ENCODE peak calls at places on chromosome 22, in six cellular contexts. One of them, this sample, is unnamed.
A peak's percentile ranks its signal among the peaks of the same experiment; 100 is the strongest.

GRCh38 chr22:20024225-20025087 is 3.5 kb downstream of the TANGO2 start:
- DNase-seq in dorsolateral prefrontal cortex: peak; percentile 22
- DNase-seq in activated CD8-positive, alpha-beta memory T cell treated with anti-CD3 and anti-CD28 coated beads, Interleukin-2, amount 50 U/mL, for 48 hours: no peak
- DNase-seq in NCI-H1417 treated with DMSO at 0.1 percent for 48 hours: no peak
- DNase-seq in neural progenitor cell: no peak
- DNase-seq in IMR-90: no peak
- DNase-seq in this sample: no peak

GRCh38 chr22:43964314-43964857 is 9.1 kb downstream of the SAMM50 start:
- DNase-seq in neural progenitor cell: no peak
- DNase-seq in activated CD8-positive, alpha-beta memory T cell treated with anti-CD3 and anti-CD28 coated beads, Interleukin-2, amount 50 U/mL, for 48 hours: no peak
- DNase-seq in IMR-90: no peak
- DNase-seq in dorsolateral prefrontal cortex: no peak
- DNase-seq in NCI-H1417 treated with DMSO at 0.1 percent for 48 hours: no peak
- DNase-seq in this sample: no peak

GRCh38 chr22:21013742-21014201 is 1.2 kb upstream of the P2RX6 start:
- DNase-seq in activated CD8-positive, alpha-beta memory T cell treated with anti-CD3 and anti-CD28 coated beads, Interleukin-2, amount 50 U/mL, for 48 hours: no peak
- DNase-seq in IMR-90: no peak
- DNase-seq in neural progenitor cell: no peak
- DNase-seq in dorsolateral prefrontal cortex: no peak
- DNase-seq in NCI-H1417 treated with DMSO at 0.1 percent for 48 hours: no peak
- DNase-seq in this sample: no peak

GRCh38 chr22:43270314-43270908 is 72.8 kb downstream of the SCUBE1 start:
- DNase-seq in activated CD8-positive, alpha-beta memory T cell treated with anti-CD3 and anti-CD28 coated beads, Interleukin-2, amount 50 U/mL, for 48 hours: no peak
- DNase-seq in neural progenitor cell: peak; percentile 50
- DNase-seq in NCI-H1417 treated with DMSO at 0.1 percent for 48 hours: no peak
- DNase-seq in IMR-90: no peak
- DNase-seq in dorsolateral prefrontal cortex: no peak
- DNase-seq in this sample: peak; percentile 14

GRCh38 chr22:20606041-20606783 is 98.8 kb downstream of the MED15 start:
- DNase-seq in activated CD8-positive, alpha-beta memory T cell treated with anti-CD3 and anti-CD28 coated beads, Interleukin-2, amount 50 U/mL, for 48 hours: peak; percentile 82
- DNase-seq in NCI-H1417 treated with DMSO at 0.1 percent for 48 hours: no peak
- DNase-seq in neural progenitor cell: peak; percentile 84
- DNase-seq in dorsolateral prefrontal cortex: no peak
- DNase-seq in IMR-90: peak; percentile 59
- DNase-seq in this sample: peak; percentile 91

GRCh38 chr22:42001127-42001526 is 2.5 kb downstream of the WBP2NL start:
- DNase-seq in neural progenitor cell: no peak
- DNase-seq in NCI-H1417 treated with DMSO at 0.1 percent for 48 hours: no peak
- DNase-seq in dorsolateral prefrontal cortex: no peak
- DNase-seq in IMR-90: peak; percentile 56
- DNase-seq in activated CD8-positive, alpha-beta memory T cell treated with anti-CD3 and anti-CD28 coated beads, Interleukin-2, amount 50 U/mL, for 48 hours: no peak
- DNase-seq in this sample: no peak

GRCh38 chr22:47201996-47202818 is 439.8 kb downstream of the TBC1D22A start:
- DNase-seq in dorsolateral prefrontal cortex: no peak
- DNase-seq in activated CD8-positive, alpha-beta memory T cell treated with anti-CD3 and anti-CD28 coated beads, Interleukin-2, amount 50 U/mL, for 48 hours: peak; percentile 39
- DNase-seq in NCI-H1417 treated with DMSO at 0.1 percent for 48 hours: no peak
- DNase-seq in IMR-90: no peak
- DNase-seq in neural progenitor cell: no peak
- DNase-seq in this sample: no peak

GRCh38 chr22:46004105-46004866 is 27.3 kb upstream of the WNT7B start:
- DNase-seq in dorsolateral prefrontal cortex: peak; percentile 26
- DNase-seq in neural progenitor cell: no peak
- DNase-seq in NCI-H1417 treated with DMSO at 0.1 percent for 48 hours: no peak
- DNase-seq in activated CD8-positive, alpha-beta memory T cell treated with anti-CD3 and anti-CD28 coated beads, Interleukin-2, amount 50 U/mL, for 48 hours: no peak
- DNase-seq in IMR-90: no peak
- DNase-seq in this sample: no peak

This sample was measured in OCI-M1.